ENCODE peak calls at places on chromosomes 3 and 15, in six cellular contexts. C is ascending aorta, K is IMR-90, F is AG04449, H is psoas muscle, B is heart left ventricle. E is an unnamed sample.

GRCh38 chr15:38768970-38769369 is 204.4 kb upstream of the RASGRP1 start:
- DNase-seq in C (no peak), K (peak), F (no peak), H (no peak), B (no peak), E (peak)

GRCh38 chr15:39591896-39592315 is 11.0 kb downstream of the THBS1 start:
- DNase-seq in C (no peak), K (peak), F (peak), H (no peak), B (no peak), E (no peak)

GRCh38 chr15:53074221-53074620 is 284.1 kb upstream of the ONECUT1 start:
- DNase-seq in C (no peak), K (no peak), F (no peak), H (no peak), B (no peak), E (no peak)

GRCh38 chr3:49727924-49728361 is 4.2 kb upstream of the GMPPB start:
- DNase-seq in C (no peak), K (no peak), F (no peak), H (no peak), B (no peak), E (no peak)

GRCh38 chr3:49164983-49165720 is 979 bp downstream of the CCDC71 start:
- DNase-seq in C (no peak), K (no peak), F (no peak), H (no peak), B (no peak), E (no peak)

GRCh38 chr15:50415752-50416404 is 8.3 kb upstream of the USP8 start:
- DNase-seq in C (no peak), K (peak), F (no peak), H (no peak), B (no peak), E (peak)

GRCh38 chr3:41158947-41159346 is 40.4 kb upstream of the CTNNB1 start:
- DNase-seq in C (no peak), K (no peak), F (no peak), H (no peak), B (no peak), E (peak)

GRCh38 chr3:3907023-3907422 is 107.8 kb downstream of the LRRN1 start:
- DNase-seq in C (no peak), K (no peak), F (no peak), H (no peak), B (no peak), E (no peak)

GRCh38 chr3:9316881-9317341 is 45.9 kb upstream of the THUMPD3 start:
- DNase-seq in C (no peak), K (peak), F (no peak), H (no peak), B (peak), E (peak)

GRCh38 chr3:60839242-60839641 is 412.0 kb downstream of the FHIT start:
- DNase-seq in C (no peak), K (no peak), F (no peak), H (no peak), B (no peak), E (no peak)

GRCh38 chr15:59736181-59736580 is 47.1 kb upstream of the BNIP2 start:
- DNase-seq in C (no peak), K (no peak), F (no peak), H (no peak), B (no peak), E (no peak)

GRCh38 chr15:83108266-83109219 is 1.1 kb downstream of the TM6SF1 start:
- DNase-seq in C (peak), K (peak), F (no peak), H (peak), B (peak), E (peak)

GRCh38 chr3:46025139-46025538 is 2.1 kb downstream of the XCR1 start:
- DNase-seq in C (no peak), K (no peak), F (no peak), H (no peak), B (no peak), E (no peak)

GRCh38 chr3:38158472-38158871 is 6.9 kb upstream of the OXSR1 start:
- DNase-seq in C (no peak), K (no peak), F (no peak), H (no peak), B (no peak), E (no peak)

GRCh38 chr15:67009576-67010569 is 55.5 kb upstream of the SMAD3 start:
- DNase-seq in C (no peak), K (no peak), F (no peak), H (no peak), B (no peak), E (no peak)

GRCh38 chr15:65766422-65767263 is 25.4 kb downstream of the DENND4A start:
- DNase-seq in C (no peak), K (peak), F (no peak), H (no peak), B (no peak), E (peak)

GRCh38 chr15:41578736-41579383 is 19.8 kb downstream of the TYRO3 start:
- DNase-seq in C (no peak), K (no peak), F (no peak), H (no peak), B (no peak), E (no peak)

GRCh38 chr3:114508976-114509375 is 215.1 kb downstream of the TIGIT start:
- DNase-seq in C (no peak), K (peak), F (no peak), H (no peak), B (no peak), E (peak)

GRCh38 chr15:74209560-74209958 is 7.0 kb upstream of the STRA6 start:
- DNase-seq in C (no peak), K (no peak), F (no peak), H (no peak), B (no peak), E (no peak)
- TF ChIP-seq CTCF in C (no peak), K (no peak), F (no peak), H (no peak), B (no peak), E (no peak)

GRCh38 chr3:188584958-188585689 is 431.2 kb downstream of the LPP start:
- DNase-seq in C (no peak), K (peak), F (no peak), H (no peak), B (no peak), E (peak)
- TF ChIP-seq CTCF in C (no peak), K (peak), F (no peak), H (no peak), B (no peak), E (no peak)

DNA sequence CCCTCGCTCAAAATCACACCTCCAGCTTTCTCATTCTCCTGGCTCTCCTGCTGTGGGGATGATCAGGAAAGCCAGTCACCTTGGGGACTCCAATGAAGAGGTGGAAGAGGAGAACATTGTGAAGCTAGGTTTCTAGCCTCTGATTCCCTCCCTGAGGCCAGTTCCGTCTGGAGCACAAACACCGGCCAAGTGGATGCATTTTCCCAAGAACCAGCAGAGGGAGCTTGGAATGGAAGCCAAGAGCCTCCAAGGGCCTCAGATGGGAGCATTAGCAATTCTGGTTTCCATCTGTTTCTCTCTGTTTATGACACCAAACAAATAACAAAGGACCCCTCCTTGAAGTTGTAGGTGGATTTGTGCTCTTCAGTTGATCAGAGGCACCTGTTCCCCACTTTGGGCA is 40.6 kb upstream of the NMNAT3 start:
- DNase-seq in C (no peak), K (peak), F (no peak), H (peak), B (peak), E (peak)
- TF ChIP-seq CTCF in C (no peak), K (peak), F (peak), H (peak), B (peak), E (peak)

GRCh38 chr15:33211409-33211808 is 16.9 kb upstream of the FMN1 start:
- DNase-seq in C (no peak), K (no peak), F (no peak), H (no peak), B (peak), E (peak)

GRCh38 chr15:33218071-33218491 is 23.6 kb upstream of the FMN1 start:
- DNase-seq in C (no peak), K (no peak), F (no peak), H (no peak), B (no peak), E (no peak)

GRCh38 chr15:33215941-33216872 is 21.7 kb upstream of the FMN1 start:
- DNase-seq in C (no peak), K (peak), F (no peak), H (no peak), B (no peak), E (peak)
- TF ChIP-seq CTCF in C (no peak), K (peak), F (peak), H (peak), B (peak), E (peak)

E was measured in cardiac fibroblast.